ENCODE peak calls at places on chromosomes 11 and 22, in six cellular contexts. T is CD4-positive, CD25-positive, alpha-beta regulatory T cell; B is CD8-positive, alpha-beta memory T cell; Q is heart left ventricle; F is GM23248; C is H9. R is an unnamed sample. For H3K4me1 and H3K9me3, the result is how much of the 10 kb centered on the place peaks cover.

GRCh38 chr22:31753005-31753633 is 700 bp upstream of the DEPDC5 start:
- DNase-seq in T (no peak), B (no peak), C (peak), Q (peak), F (peak), R (peak)

GRCh38 chr11:3169235-3169951 is 4.3 kb upstream of the OSBPL5 start:
- DNase-seq in C (peak), T (no peak), Q (peak), B (no peak), F (peak), R (peak)

GRCh38 chr11:120254788-120255518 is 15.0 kb downstream of the POU2F3 start:
- DNase-seq in F (no peak), B (no peak), Q (no peak), C (peak), T (no peak), R (no peak)

GRCh38 chr22:50247748-50248147 is 2.9 kb upstream of the TUBGCP6 start:
- DNase-seq in B (no peak), C (peak), T (peak), F (peak), Q (no peak), R (no peak)

GRCh38 chr11:69840371-69841169 is 21.4 kb upstream of the FGF3 start:
- DNase-seq in Q (no peak), C (peak), T (no peak), F (no peak), B (no peak), R (peak)

GRCh38 chr22:35292786-35293185 is 6.9 kb upstream of the TOM1 start:
- DNase-seq in T (no peak), B (no peak), F (no peak), Q (no peak), C (no peak), R (no peak)

GRCh38 chr11:34869425-34869824 is 46.8 kb downstream of the APIP start:
- DNase-seq in B (no peak), T (no peak), Q (no peak), F (no peak), C (peak), R (no peak)

GRCh38 chr22:17258015-17258827 is 39.0 kb upstream of the ADA2 start:
- DNase-seq in Q (peak), F (peak), T (peak), B (peak), C (peak), R (peak)

GRCh38 chr11:109795234-109795633 is 298.0 kb upstream of the ZC3H12C start:
- DNase-seq in T (no peak), C (no peak), F (peak), Q (no peak), B (no peak), R (no peak)

GRCh38 chr11:34680918-34681554 is 60.1 kb downstream of the EHF start:
- DNase-seq in F (peak), T (no peak), B (no peak), Q (no peak), C (no peak), R (no peak)

GRCh38 chr22:24153353-24153752 is 27.9 kb upstream of the SUSD2 start:
- DNase-seq in T (peak), C (no peak), B (peak), F (peak), Q (no peak), R (no peak)

GRCh38 chr11:34619062-34619516 is 1.8 kb upstream of the EHF start:
- DNase-seq in T (no peak), C (no peak), F (no peak), B (no peak), Q (no peak), R (no peak)

GRCh38 chr22:17318817-17319216 is 50.4 kb upstream of the CECR2 start:
- DNase-seq in B (no peak), Q (no peak), F (no peak), C (no peak), T (no peak), R (no peak)

GRCh38 chr11:67371199-67371548 is 2.2 kb downstream of the CLCF1 start:
- DNase-seq in Q (no peak), T (no peak), F (no peak), C (no peak), B (no peak), R (no peak)

GRCh38 chr11:67373916-67374570 is 645 bp upstream of the CLCF1 start:
- DNase-seq in C (peak), Q (peak), B (peak), T (peak), F (peak), R (peak)

GRCh38 chr11:67371549-67372231 is 1.7 kb downstream of the CLCF1 start:
- DNase-seq in B (no peak), C (peak), T (no peak), F (peak), Q (no peak), R (peak)

GRCh38 chr11:67372993-67373915 is at the start of gene CLCF1:
- DNase-seq in T (peak), B (peak), F (peak), C (no peak), Q (peak), R (peak)

DNA sequence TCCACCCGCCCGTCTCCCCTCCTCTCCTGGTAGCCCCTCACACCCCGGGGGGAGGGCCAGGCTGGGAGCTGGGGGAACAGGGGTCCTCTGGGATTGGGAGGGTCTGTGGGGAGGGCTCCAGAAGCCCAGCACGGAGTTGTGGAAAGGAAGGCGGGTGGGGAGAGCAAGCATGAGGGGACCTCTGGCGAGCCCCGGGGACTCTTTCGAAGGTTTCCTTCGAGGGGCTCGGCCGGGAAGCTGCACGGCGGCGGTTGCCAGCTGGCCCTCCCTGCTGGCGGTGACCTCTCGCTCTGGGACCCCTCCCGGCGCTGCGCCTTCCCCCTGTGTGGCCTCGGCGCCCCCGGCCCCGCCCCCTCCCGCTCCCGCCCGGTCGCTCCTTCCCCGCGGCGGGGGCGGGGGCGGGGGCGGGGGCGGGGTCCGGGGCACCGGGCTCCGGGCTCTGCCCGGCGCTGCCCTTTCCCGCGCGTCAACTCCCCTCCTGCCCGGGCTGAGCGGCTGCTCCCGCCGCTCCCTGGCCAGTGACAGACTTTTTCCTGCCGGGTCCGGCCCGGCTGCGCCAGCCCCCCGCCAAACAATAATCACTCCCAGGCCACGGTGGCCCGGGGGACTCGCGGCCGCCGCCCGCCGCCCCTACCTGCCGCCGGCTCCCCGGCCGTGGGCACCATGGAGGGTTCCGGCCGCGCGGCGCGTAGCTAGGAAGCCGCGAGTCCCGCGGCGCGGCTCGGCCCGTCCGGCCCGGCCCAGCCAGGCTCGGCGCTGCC is 986 bp downstream of the CLCF1 start:
- DNase-seq in B (no peak), T (peak), F (peak), C (no peak), Q (no peak), R (peak)
- H3K4me1 ChIP-seq in B (half or more), T (under half), F (half or more), C (under half), Q (under half), R (half or more)

DNA sequence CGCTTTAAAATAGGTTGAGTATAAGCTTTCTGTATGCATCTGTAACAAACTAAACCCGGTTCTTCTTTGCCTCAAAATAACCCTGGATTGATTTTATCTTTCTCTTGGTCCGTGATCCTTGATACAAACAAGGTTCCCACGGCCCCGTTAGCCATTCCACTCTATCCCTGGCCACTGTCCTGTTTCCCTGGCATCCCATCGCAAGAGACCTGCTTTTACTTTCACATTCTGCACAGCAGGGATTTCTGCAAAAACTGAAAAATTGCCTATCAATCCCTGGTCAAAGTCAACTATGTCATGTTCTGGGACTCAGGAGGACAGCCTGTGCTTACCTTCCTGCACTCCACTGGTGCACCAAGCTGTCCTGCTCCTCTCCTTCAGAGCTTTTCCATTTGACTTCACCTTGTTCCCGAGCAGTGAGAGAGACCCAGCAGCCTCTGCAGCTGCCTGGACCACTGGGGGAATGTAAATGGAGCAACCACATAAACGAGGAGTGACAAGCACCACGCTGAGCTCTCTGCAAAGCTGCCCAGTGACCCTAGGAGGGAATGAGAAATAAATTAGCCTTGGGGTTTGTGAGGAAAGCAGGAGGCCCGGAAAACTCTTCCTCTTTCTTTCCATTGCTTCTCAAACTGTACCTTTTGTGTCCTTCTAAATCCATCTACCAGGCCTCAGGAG is 175.9 kb downstream of the NTM start:
- DNase-seq in C (peak), B (no peak), T (no peak), Q (no peak), F (no peak), R (no peak)
- H3K27ac ChIP-seq in C (no peak), B (no peak), T (no peak), Q (no peak), F (no peak), R (no peak)

GRCh38 chr22:48891688-48892380 is 935.8 kb downstream of the BRD1 start:
- DNase-seq in T (no peak), B (no peak), C (no peak), F (no peak), Q (no peak), R (no peak)

GRCh38 chr22:48894804-48895250 is 932.8 kb downstream of the BRD1 start:
- DNase-seq in T (no peak), Q (no peak), F (no peak), C (no peak), B (no peak), R (no peak)

GRCh38 chr22:48894064-48894671 is 933.5 kb downstream of the BRD1 start:
- DNase-seq in Q (no peak), C (peak), T (no peak), F (no peak), B (no peak), R (no peak)

GRCh38 chr22:48892571-48893287 is 934.9 kb downstream of the BRD1 start:
- DNase-seq in B (no peak), C (peak), T (no peak), F (no peak), Q (no peak), R (no peak)

DNA sequence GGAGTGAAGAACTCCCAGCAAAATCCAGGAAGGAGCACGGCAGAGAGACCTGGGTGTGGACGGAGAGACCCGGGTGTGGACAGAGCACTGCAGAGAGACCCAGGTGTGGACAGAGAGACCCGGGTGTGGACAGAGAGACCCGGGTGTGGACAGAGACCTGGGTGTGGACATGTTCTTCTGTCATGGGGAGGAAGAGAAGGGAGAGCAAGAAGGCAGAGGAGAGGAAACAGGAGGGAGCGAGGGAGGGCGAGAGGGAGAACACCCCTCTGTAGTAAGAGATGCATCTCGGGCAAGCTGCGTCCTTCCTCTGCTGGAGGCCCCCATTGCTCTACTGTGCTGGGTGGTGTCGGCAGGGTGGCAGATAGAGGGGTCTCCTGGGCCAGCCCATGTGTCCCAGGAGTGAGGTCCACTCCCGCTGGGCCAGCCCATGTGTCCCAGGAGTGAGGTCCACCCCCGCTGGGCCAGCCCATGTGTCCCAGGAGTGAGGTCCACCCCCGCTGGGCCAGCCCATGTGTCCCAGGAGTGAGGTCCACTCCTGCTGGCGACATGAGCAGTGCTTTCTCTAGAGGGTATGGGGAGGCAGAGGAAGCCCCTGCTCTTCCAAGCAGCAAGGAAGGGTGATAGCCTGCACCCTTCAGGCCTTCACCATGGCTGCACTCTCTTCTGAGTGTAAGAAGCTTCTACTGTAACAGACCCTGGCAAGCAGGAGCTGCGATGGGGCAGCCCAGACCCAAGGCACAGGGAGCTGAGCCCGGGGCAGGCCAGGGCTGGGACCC is 934.2 kb downstream of the BRD1 start:
- DNase-seq in F (no peak), B (no peak), T (no peak), C (no peak), Q (no peak), R (no peak)
- H3K9me3 ChIP-seq in F (under half), B (under half), T (under half), C (under half), Q (under half), R (under half)

DNA sequence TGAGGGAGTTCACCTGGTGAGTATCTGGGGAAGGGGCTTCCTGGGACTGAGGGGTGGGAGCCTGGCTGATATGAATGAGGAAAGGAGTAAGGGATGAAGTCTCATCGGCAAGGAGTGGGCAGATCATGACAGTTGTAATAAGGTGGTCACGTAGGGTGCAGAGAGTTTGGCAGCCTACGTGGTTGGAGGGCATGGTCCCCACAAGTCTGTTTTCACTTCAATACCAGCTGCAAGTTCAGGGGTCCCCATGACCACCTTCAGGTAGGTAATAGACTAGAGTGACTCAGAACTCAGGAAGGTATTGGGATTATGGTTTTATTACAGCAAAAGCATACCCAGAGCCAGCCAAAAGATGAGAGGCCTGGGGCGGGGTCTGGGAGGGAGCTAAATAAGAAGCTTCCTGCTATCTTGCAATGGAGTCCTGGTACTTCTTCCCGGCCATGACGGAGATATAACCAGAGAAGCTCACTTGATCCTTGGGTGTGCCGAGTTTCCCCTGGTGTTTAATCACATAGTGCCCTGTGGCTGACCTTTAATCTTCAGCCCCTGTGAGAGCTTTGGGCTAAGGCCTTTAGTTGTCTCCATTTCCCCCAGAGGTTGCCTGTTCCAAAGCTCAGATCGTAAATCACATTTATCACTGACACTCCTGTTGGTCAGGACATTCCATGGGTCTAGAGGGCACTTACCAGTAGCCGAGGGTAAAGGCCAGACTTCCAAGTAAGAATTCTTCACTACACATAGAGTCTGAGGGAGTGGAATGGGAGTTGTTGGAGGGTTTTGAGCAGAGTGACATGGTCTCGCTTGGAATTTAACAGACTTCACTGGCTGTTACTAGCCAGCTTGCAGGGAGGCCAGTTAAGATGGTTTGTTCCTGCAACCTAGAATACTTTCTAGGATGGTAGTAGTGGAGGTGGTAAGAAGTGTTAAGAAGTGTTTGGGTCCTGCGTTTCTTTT is 9.1 kb downstream of the SLC3A2 start:
- DNase-seq in B (no peak), C (no peak), F (peak), Q (no peak), T (no peak), R (no peak)
- H3K4me1 ChIP-seq in B (under half), C (under half), F (under half), Q (under half), T (under half), R (half or more)

GRCh38 chr22:46769706-46770105 is 7.3 kb downstream of the TBC1D22A start:
- DNase-seq in Q (no peak), C (no peak), B (no peak), F (no peak), T (no peak), R (peak)
- H3K27ac ChIP-seq in Q (peak), C (no peak), B (no peak), F (no peak), T (no peak), R (peak)

GRCh38 chr11:70867661-70868060 is 384.7 kb downstream of the SHANK2 start:
- DNase-seq in C (no peak), B (no peak), Q (no peak), T (no peak), F (no peak), R (no peak)
- H3K9me3 ChIP-seq in C (under half), B (under half), Q (under half), T (under half), F (under half), R (under half)

GRCh38 chr11:75482931-75483469 is 42.7 kb downstream of the GDPD5 start:
- DNase-seq in B (no peak), F (no peak), C (no peak), Q (no peak), T (no peak), R (no peak)
- H3K4me1 ChIP-seq in B (under half), F (under half), C (under half), Q (under half), T (under half), R (under half)

GRCh38 chr22:46038516-46039430 is 61.8 kb upstream of the WNT7B start:
- DNase-seq in T (no peak), B (no peak), F (no peak), Q (peak), C (no peak), R (peak)
- H3K27ac ChIP-seq in T (no peak), B (no peak), F (no peak), Q (no peak), C (no peak), R (no peak)

GRCh38 chr22:48318575-48319320 is 1508.9 kb downstream of the BRD1 start:
- DNase-seq in F (no peak), T (no peak), C (no peak), Q (no peak), B (no peak), R (peak)
- H3K9me3 ChIP-seq in F (under half), T (under half), C (under half), Q (under half), B (under half), R (under half)